ENCODE peak calls at places on chromosome 22, in five cellular contexts. One of them, this sample, is unnamed.

GRCh38 chr22:40525250-40525884 is 111.2 kb downstream of the MRTFA start:
- DNase-seq in EH: peak
- DNase-seq in psoas muscle: peak
- DNase-seq in GM04504: no peak
- DNase-seq in T-helper 2 cell: peak
- DNase-seq in this sample: peak

GRCh38 chr22:40463017-40463631 is 92.7 kb downstream of the SGSM3 start:
- DNase-seq in GM04504: no peak
- DNase-seq in psoas muscle: no peak
- DNase-seq in T-helper 2 cell: peak
- DNase-seq in EH: no peak
- DNase-seq in this sample: no peak

GRCh38 chr22:46075764-46076531 is 74.4 kb upstream of the PPARA start:
- DNase-seq in psoas muscle: peak
- DNase-seq in GM04504: no peak
- DNase-seq in EH: peak
- DNase-seq in T-helper 2 cell: no peak
- DNase-seq in this sample: peak

GRCh38 chr22:17348464-17349103 is 20.7 kb upstream of the CECR2 start:
- DNase-seq in T-helper 2 cell: no peak
- DNase-seq in psoas muscle: no peak
- DNase-seq in GM04504: no peak
- DNase-seq in EH: no peak
- DNase-seq in this sample: no peak

GRCh38 chr22:36369922-36370781 is 17.6 kb downstream of the MYH9 start:
- DNase-seq in EH: peak
- DNase-seq in T-helper 2 cell: no peak
- DNase-seq in psoas muscle: no peak
- DNase-seq in GM04504: no peak
- DNase-seq in this sample: peak

GRCh38 chr22:33070600-33070999 is 12.4 kb upstream of the SYN3 start:
- DNase-seq in GM04504: no peak
- DNase-seq in T-helper 2 cell: no peak
- DNase-seq in EH: no peak
- DNase-seq in psoas muscle: no peak
- DNase-seq in this sample: no peak

GRCh38 chr22:31211862-31212730 is at the start of gene LIMK2:
- DNase-seq in EH: peak
- DNase-seq in psoas muscle: peak
- DNase-seq in GM04504: peak
- DNase-seq in T-helper 2 cell: peak
- DNase-seq in this sample: peak

GRCh38 chr22:43376765-43377485 is 33.8 kb upstream of the SCUBE1 start:
- DNase-seq in GM04504: no peak
- DNase-seq in psoas muscle: no peak
- DNase-seq in EH: peak
- DNase-seq in T-helper 2 cell: no peak
- DNase-seq in this sample: no peak

GRCh38 chr22:49997221-49997599 is 15.4 kb downstream of the IL17REL start:
- DNase-seq in EH: no peak
- DNase-seq in T-helper 2 cell: no peak
- DNase-seq in psoas muscle: no peak
- DNase-seq in GM04504: no peak
- DNase-seq in this sample: no peak

GRCh38 chr22:44664149-44664548 is 37.9 kb upstream of the PRR5 start:
- DNase-seq in EH: peak
- DNase-seq in GM04504: no peak
- DNase-seq in T-helper 2 cell: peak
- DNase-seq in psoas muscle: peak
- DNase-seq in this sample: no peak

GRCh38 chr22:41525450-41526225 is 18.6 kb downstream of the POLR3H start:
- DNase-seq in T-helper 2 cell: no peak
- DNase-seq in EH: no peak
- DNase-seq in psoas muscle: no peak
- DNase-seq in GM04504: no peak
- DNase-seq in this sample: no peak

GRCh38 chr22:20237480-20238440 is 30.4 kb downstream of the RTN4R start:
- DNase-seq in GM04504: no peak
- DNase-seq in EH: no peak
- DNase-seq in T-helper 2 cell: peak
- DNase-seq in psoas muscle: no peak
- DNase-seq in this sample: no peak

GRCh38 chr22:45807156-45807915 is 135.7 kb downstream of the ATXN10 start:
- DNase-seq in EH: peak
- DNase-seq in psoas muscle: no peak
- DNase-seq in T-helper 2 cell: no peak
- DNase-seq in GM04504: no peak
- DNase-seq in this sample: peak

GRCh38 chr22:43883012-43883661 is 8.7 kb downstream of the PNPLA5 start:
- DNase-seq in T-helper 2 cell: peak
- DNase-seq in psoas muscle: peak
- DNase-seq in EH: peak
- DNase-seq in GM04504: no peak
- DNase-seq in this sample: peak

GRCh38 chr22:25057013-25057881 is 104.7 kb downstream of the KIAA1671 start:
- DNase-seq in GM04504: peak
- DNase-seq in T-helper 2 cell: peak
- DNase-seq in EH: peak
- DNase-seq in psoas muscle: peak
- DNase-seq in this sample: peak

GRCh38 chr22:35712672-35713071 is 5.0 kb upstream of the APOL5 start:
- DNase-seq in GM04504: no peak
- DNase-seq in T-helper 2 cell: no peak
- DNase-seq in EH: no peak
- DNase-seq in psoas muscle: no peak
- DNase-seq in this sample: peak

GRCh38 chr22:29079218-29079901 is 6.5 kb downstream of the KREMEN1 start:
- DNase-seq in EH: peak
- DNase-seq in T-helper 2 cell: no peak
- DNase-seq in GM04504: no peak
- DNase-seq in psoas muscle: no peak
- DNase-seq in this sample: no peak

GRCh38 chr22:22884888-22885840 is 2.5 kb upstream of the IGLL5 start:
- DNase-seq in psoas muscle: no peak
- DNase-seq in EH: no peak
- DNase-seq in T-helper 2 cell: no peak
- DNase-seq in GM04504: no peak
- DNase-seq in this sample: no peak

GRCh38 chr22:44130076-44130711 is 50.5 kb upstream of the PARVG start:
- DNase-seq in GM04504: no peak
- DNase-seq in T-helper 2 cell: no peak
- DNase-seq in psoas muscle: no peak
- DNase-seq in EH: no peak
- DNase-seq in this sample: no peak

GRCh38 chr22:26581769-26582168 is 8.2 kb downstream of the TPST2 start:
- DNase-seq in psoas muscle: no peak
- DNase-seq in T-helper 2 cell: no peak
- DNase-seq in GM04504: no peak
- DNase-seq in EH: no peak
- DNase-seq in this sample: no peak

GRCh38 chr22:38694945-38695344 is 5.8 kb downstream of the JOSD1 start:
- DNase-seq in GM04504: no peak
- DNase-seq in psoas muscle: no peak
- DNase-seq in T-helper 2 cell: no peak
- DNase-seq in EH: peak
- DNase-seq in this sample: no peak

GRCh38 chr22:23715811-23716355 is 25.1 kb downstream of the RGL4 start:
- DNase-seq in EH: no peak
- DNase-seq in psoas muscle: no peak
- DNase-seq in GM04504: no peak
- DNase-seq in T-helper 2 cell: no peak
- DNase-seq in this sample: no peak

GRCh38 chr22:26320469-26320868 is 108.6 kb upstream of the ASPHD2 start:
- DNase-seq in psoas muscle: no peak
- DNase-seq in EH: peak
- DNase-seq in GM04504: no peak
- DNase-seq in T-helper 2 cell: no peak
- DNase-seq in this sample: peak

GRCh38 chr22:30605449-30606110 is 1.4 kb upstream of the TCN2 start:
- DNase-seq in T-helper 2 cell: peak
- DNase-seq in EH: peak
- DNase-seq in GM04504: no peak
- DNase-seq in psoas muscle: peak
- DNase-seq in this sample: peak

GRCh38 chr22:36027960-36028645 is 521 bp downstream of the RBFOX2 start:
- DNase-seq in psoas muscle: no peak
- DNase-seq in T-helper 2 cell: no peak
- DNase-seq in EH: no peak
- DNase-seq in GM04504: no peak
- DNase-seq in this sample: no peak